ENCODE peak calls at places on chromosome 10, in seven cellular contexts. O, F, I, J, N, Q and G are unnamed samples.

GRCh38 chr10:69816536-69816935 is 14.8 kb downstream of the COL13A1 start:
- ATAC-seq in O (no peak), F (peak; percentile 14), I (no peak), J (no peak), N (no peak), Q (no peak), G (no peak)

GRCh38 chr10:62805139-62806092 is 896 bp downstream of the ADO start:
- ATAC-seq in O (no peak), F (peak; percentile 35), I (peak; percentile 31), J (no peak), N (peak; percentile 21), Q (no peak), G (no peak)

GRCh38 chr10:122199689-122200088 is 71.4 kb upstream of the BTBD16 start:
- ATAC-seq in O (no peak), F (peak; percentile 50), I (no peak), J (no peak), N (peak; percentile 13), Q (no peak), G (no peak)

GRCh38 chr10:30553018-30553624 is 76.4 kb downstream of the LYZL2 start:
- ATAC-seq in O (no peak), F (peak; percentile 24), I (no peak), J (no peak), N (peak; percentile 36), Q (no peak), G (no peak)

GRCh38 chr10:110739811-110740271 is 95.7 kb downstream of the RBM20 start:
- ATAC-seq in O (no peak), F (peak; percentile 24), I (no peak), J (peak; percentile 70), N (no peak), Q (peak; percentile 81), G (no peak)

GRCh38 chr10:125399289-125399688 is 238.9 kb upstream of the CTBP2 start:
- ATAC-seq in O (no peak), F (no peak), I (no peak), J (no peak), N (no peak), Q (no peak), G (no peak)

GRCh38 chr10:2011106-2011716 is 273.9 kb upstream of the ADARB2 start:
- ATAC-seq in O (no peak), F (no peak), I (no peak), J (no peak), N (no peak), Q (no peak), G (no peak)

GRCh38 chr10:50624866-50625491 is 1.2 kb upstream of the SGMS1 start:
- ATAC-seq in O (peak; percentile 56), F (peak; percentile 76), I (peak; percentile 88), J (peak; percentile 46), N (peak; percentile 81), Q (peak; percentile 64), G (peak; percentile 76)

GRCh38 chr10:99937630-99938029 is 72.1 kb downstream of the DNMBP start:
- ATAC-seq in O (peak; percentile 84), F (no peak), I (no peak), J (no peak), N (no peak), Q (peak; percentile 95), G (peak; percentile 76)

GRCh38 chr10:120221873-120222485 is 235.0 kb upstream of the PLPP4 start:
- ATAC-seq in O (no peak), F (no peak), I (no peak), J (no peak), N (no peak), Q (no peak), G (no peak)

GRCh38 chr10:15379043-15379442 is 8.0 kb upstream of the FAM171A1 start:
- ATAC-seq in O (no peak), F (no peak), I (no peak), J (no peak), N (no peak), Q (no peak), G (no peak)

GRCh38 chr10:11016959-11017574 is 605 bp upstream of the CELF2 start:
- ATAC-seq in O (peak; percentile 68), F (peak; percentile 70), I (peak; percentile 58), J (peak; percentile 42), N (peak; percentile 68), Q (peak; percentile 52), G (peak; percentile 46)

GRCh38 chr10:24869354-24870016 is 82.9 kb downstream of the PRTFDC1 start:
- ATAC-seq in O (no peak), F (no peak), I (no peak), J (no peak), N (no peak), Q (no peak), G (no peak)

GRCh38 chr10:119281581-119282071 is 74.3 kb downstream of the GRK5 start:
- ATAC-seq in O (no peak), F (peak; percentile 70), I (peak; percentile 55), J (no peak), N (peak; percentile 67), Q (no peak), G (no peak)

GRCh38 chr10:70169011-70169410 is 1.3 kb downstream of the SAR1A start:
- ATAC-seq in O (no peak), F (no peak), I (no peak), J (peak; percentile 20), N (no peak), Q (no peak), G (no peak)

GRCh38 chr10:117131390-117132327 is 6.4 kb downstream of the VAX1 start:
- ATAC-seq in O (no peak), F (no peak), I (no peak), J (no peak), N (no peak), Q (peak; percentile 20), G (no peak)

GRCh38 chr10:77160679-77161078 is 476.9 kb downstream of the KCNMA1 start:
- ATAC-seq in O (no peak), F (no peak), I (no peak), J (no peak), N (no peak), Q (peak; percentile 61), G (no peak)

GRCh38 chr10:89122431-89123066 is 84.6 kb downstream of the CH25H start:
- ATAC-seq in O (peak; percentile 55), F (peak; percentile 79), I (no peak), J (no peak), N (peak; percentile 74), Q (peak; percentile 46), G (no peak)

GRCh38 chr10:65941098-65941655 is 984.7 kb upstream of the LRRTM3 start:
- ATAC-seq in O (no peak), F (no peak), I (no peak), J (no peak), N (no peak), Q (no peak), G (no peak)

GRCh38 chr10:128599538-128599937 is 473.3 kb upstream of the MKI67 start:
- ATAC-seq in O (no peak), F (no peak), I (no peak), J (no peak), N (no peak), Q (no peak), G (no peak)

GRCh38 chr10:60555710-60556109 is 166.0 kb upstream of the ANK3 start:
- ATAC-seq in O (no peak), F (no peak), I (no peak), J (no peak), N (no peak), Q (no peak), G (no peak)

GRCh38 chr10:69750011-69750373 is 51.7 kb upstream of the COL13A1 start:
- ATAC-seq in O (no peak), F (no peak), I (no peak), J (no peak), N (no peak), Q (no peak), G (no peak)

GRCh38 chr10:23262928-23263327 is 70.8 kb downstream of the PTF1A start:
- ATAC-seq in O (no peak), F (no peak), I (no peak), J (no peak), N (no peak), Q (no peak), G (no peak)

GRCh38 chr10:29636178-29636577 is 1.4 kb upstream of the SVIL start:
- ATAC-seq in O (peak; percentile 33), F (no peak), I (peak; percentile 49), J (peak; percentile 81), N (no peak), Q (peak; percentile 59), G (no peak)

GRCh38 chr10:70585555-70586243 is 16.8 kb downstream of the PRF1 start:
- ATAC-seq in O (no peak), F (no peak), I (no peak), J (no peak), N (no peak), Q (no peak), G (no peak)

GRCh38 chr10:61016630-61017029 is 72.6 kb upstream of the RHOBTB1 start:
- ATAC-seq in O (no peak), F (no peak), I (no peak), J (no peak), N (no peak), Q (no peak), G (no peak)

GRCh38 chr10:73950155-73950554 is 39.2 kb downstream of the PLAU start:
- ATAC-seq in O (no peak), F (no peak), I (no peak), J (no peak), N (no peak), Q (no peak), G (no peak)

GRCh38 chr10:60312818-60313588 is 76.7 kb downstream of the ANK3 start:
- ATAC-seq in O (no peak), F (no peak), I (no peak), J (no peak), N (no peak), Q (no peak), G (no peak)

GRCh38 chr10:112797908-112798307 is 152.1 kb upstream of the TCF7L2 start:
- ATAC-seq in O (no peak), F (no peak), I (no peak), J (no peak), N (no peak), Q (no peak), G (no peak)

GRCh38 chr10:128095023-128095752 is 31.0 kb downstream of the MKI67 start:
- ATAC-seq in O (peak; percentile 14), F (no peak), I (no peak), J (peak; percentile 100), N (no peak), Q (peak; percentile 90), G (peak; percentile 76)